ENCODE peak calls at places on chromosome 9, in ten cellular contexts. One of them, this sample, is unnamed.

GRCh38 chr9:9783211-9783610 is 829.6 kb downstream of the PTPRD start:
- DNase-seq in cardiac muscle cell: no peak
- DNase-seq in aorta: no peak
- DNase-seq in PC-9: no peak
- DNase-seq in brain microvascular endothelial cell: no peak
- DNase-seq in MM.1S: no peak
- DNase-seq in neuronal stem cell: no peak
- DNase-seq in uterus: no peak
- DNase-seq in CD4-positive, alpha-beta T cell: no peak
- DNase-seq in substantia nigra: no peak
- DNase-seq in this sample: no peak

GRCh38 chr9:134502261-134503211 is 139.1 kb upstream of the COL5A1 start:
- DNase-seq in cardiac muscle cell: peak
- DNase-seq in aorta: peak
- DNase-seq in PC-9: peak
- DNase-seq in brain microvascular endothelial cell: peak
- DNase-seq in MM.1S: no peak
- DNase-seq in neuronal stem cell: no peak
- DNase-seq in uterus: peak
- DNase-seq in CD4-positive, alpha-beta T cell: no peak
- DNase-seq in substantia nigra: no peak
- DNase-seq in this sample: peak

GRCh38 chr9:18502546-18502945 is 28.6 kb downstream of the ADAMTSL1 start:
- DNase-seq in cardiac muscle cell: no peak
- DNase-seq in aorta: no peak
- DNase-seq in PC-9: no peak
- DNase-seq in brain microvascular endothelial cell: no peak
- DNase-seq in MM.1S: no peak
- DNase-seq in neuronal stem cell: no peak
- DNase-seq in uterus: no peak
- DNase-seq in CD4-positive, alpha-beta T cell: no peak
- DNase-seq in substantia nigra: no peak
- DNase-seq in this sample: no peak

GRCh38 chr9:28264368-28264767 is 691.1 kb upstream of the C9orf72 start:
- DNase-seq in cardiac muscle cell: peak
- DNase-seq in aorta: no peak
- DNase-seq in PC-9: no peak
- DNase-seq in brain microvascular endothelial cell: peak
- DNase-seq in MM.1S: no peak
- DNase-seq in neuronal stem cell: no peak
- DNase-seq in uterus: no peak
- DNase-seq in CD4-positive, alpha-beta T cell: no peak
- DNase-seq in substantia nigra: no peak
- DNase-seq in this sample: no peak

GRCh38 chr9:88258012-88258411 is 119.7 kb upstream of the SPATA31C2 start:
- DNase-seq in cardiac muscle cell: peak
- DNase-seq in aorta: no peak
- DNase-seq in PC-9: no peak
- DNase-seq in brain microvascular endothelial cell: peak
- DNase-seq in MM.1S: no peak
- DNase-seq in neuronal stem cell: no peak
- DNase-seq in uterus: peak
- DNase-seq in CD4-positive, alpha-beta T cell: no peak
- DNase-seq in substantia nigra: no peak
- DNase-seq in this sample: peak

GRCh38 chr9:73219985-73220626 is 68.4 kb downstream of the ANXA1 start:
- DNase-seq in cardiac muscle cell: peak
- DNase-seq in aorta: no peak
- DNase-seq in PC-9: no peak
- DNase-seq in brain microvascular endothelial cell: peak
- DNase-seq in MM.1S: no peak
- DNase-seq in neuronal stem cell: no peak
- DNase-seq in uterus: no peak
- DNase-seq in CD4-positive, alpha-beta T cell: no peak
- DNase-seq in substantia nigra: no peak
- DNase-seq in this sample: no peak

GRCh38 chr9:135989157-135989556 is 28.0 kb upstream of the UBAC1 start:
- DNase-seq in cardiac muscle cell: no peak
- DNase-seq in aorta: no peak
- DNase-seq in PC-9: no peak
- DNase-seq in brain microvascular endothelial cell: no peak
- DNase-seq in MM.1S: no peak
- DNase-seq in neuronal stem cell: no peak
- DNase-seq in uterus: no peak
- DNase-seq in CD4-positive, alpha-beta T cell: no peak
- DNase-seq in substantia nigra: no peak
- DNase-seq in this sample: no peak

GRCh38 chr9:122904466-122904822 is 715 bp downstream of the RC3H2 start:
- DNase-seq in cardiac muscle cell: peak
- DNase-seq in aorta: no peak
- DNase-seq in PC-9: peak
- DNase-seq in brain microvascular endothelial cell: peak
- DNase-seq in MM.1S: peak
- DNase-seq in neuronal stem cell: no peak
- DNase-seq in uterus: no peak
- DNase-seq in CD4-positive, alpha-beta T cell: no peak
- DNase-seq in substantia nigra: peak
- DNase-seq in this sample: peak

GRCh38 chr9:91154686-91155085 is 207.0 kb downstream of the AUH start:
- DNase-seq in cardiac muscle cell: no peak
- DNase-seq in aorta: no peak
- DNase-seq in PC-9: no peak
- DNase-seq in brain microvascular endothelial cell: no peak
- DNase-seq in MM.1S: no peak
- DNase-seq in neuronal stem cell: no peak
- DNase-seq in uterus: no peak
- DNase-seq in CD4-positive, alpha-beta T cell: no peak
- DNase-seq in substantia nigra: no peak
- DNase-seq in this sample: no peak

GRCh38 chr9:78821126-78821822 is 524.3 kb downstream of the PSAT1 start:
- DNase-seq in cardiac muscle cell: peak
- DNase-seq in aorta: no peak
- DNase-seq in PC-9: no peak
- DNase-seq in brain microvascular endothelial cell: peak
- DNase-seq in MM.1S: peak
- DNase-seq in neuronal stem cell: no peak
- DNase-seq in uterus: no peak
- DNase-seq in CD4-positive, alpha-beta T cell: no peak
- DNase-seq in substantia nigra: no peak
- DNase-seq in this sample: peak

GRCh38 chr9:109624901-109625300 is 126.8 kb upstream of the PTPN3 start:
- DNase-seq in cardiac muscle cell: no peak
- DNase-seq in aorta: no peak
- DNase-seq in PC-9: no peak
- DNase-seq in brain microvascular endothelial cell: no peak
- DNase-seq in MM.1S: no peak
- DNase-seq in neuronal stem cell: no peak
- DNase-seq in uterus: no peak
- DNase-seq in CD4-positive, alpha-beta T cell: no peak
- DNase-seq in substantia nigra: no peak
- DNase-seq in this sample: no peak

GRCh38 chr9:136665111-136665703 is 2.5 kb downstream of the EGFL7 start:
- DNase-seq in cardiac muscle cell: peak
- DNase-seq in aorta: no peak
- DNase-seq in PC-9: no peak
- DNase-seq in brain microvascular endothelial cell: no peak
- DNase-seq in MM.1S: no peak
- DNase-seq in neuronal stem cell: peak
- DNase-seq in uterus: no peak
- DNase-seq in CD4-positive, alpha-beta T cell: no peak
- DNase-seq in substantia nigra: no peak
- DNase-seq in this sample: no peak

GRCh38 chr9:93461810-93462209 is 8.4 kb upstream of the FAM120AOS start:
- DNase-seq in cardiac muscle cell: no peak
- DNase-seq in aorta: no peak
- DNase-seq in PC-9: no peak
- DNase-seq in brain microvascular endothelial cell: no peak
- DNase-seq in MM.1S: no peak
- DNase-seq in neuronal stem cell: no peak
- DNase-seq in uterus: no peak
- DNase-seq in CD4-positive, alpha-beta T cell: no peak
- DNase-seq in substantia nigra: no peak
- DNase-seq in this sample: no peak

GRCh38 chr9:32580631-32581300 is 7.8 kb upstream of the NDUFB6 start:
- DNase-seq in cardiac muscle cell: no peak
- DNase-seq in aorta: no peak
- DNase-seq in PC-9: no peak
- DNase-seq in brain microvascular endothelial cell: no peak
- DNase-seq in MM.1S: peak
- DNase-seq in neuronal stem cell: no peak
- DNase-seq in uterus: no peak
- DNase-seq in CD4-positive, alpha-beta T cell: no peak
- DNase-seq in substantia nigra: no peak
- DNase-seq in this sample: no peak

GRCh38 chr9:138077126-138077525 is 199.5 kb downstream of the CACNA1B start:
- DNase-seq in cardiac muscle cell: no peak
- DNase-seq in aorta: peak
- DNase-seq in PC-9: no peak
- DNase-seq in brain microvascular endothelial cell: no peak
- DNase-seq in MM.1S: no peak
- DNase-seq in neuronal stem cell: no peak
- DNase-seq in uterus: peak
- DNase-seq in CD4-positive, alpha-beta T cell: no peak
- DNase-seq in substantia nigra: no peak
- DNase-seq in this sample: no peak

DNA sequence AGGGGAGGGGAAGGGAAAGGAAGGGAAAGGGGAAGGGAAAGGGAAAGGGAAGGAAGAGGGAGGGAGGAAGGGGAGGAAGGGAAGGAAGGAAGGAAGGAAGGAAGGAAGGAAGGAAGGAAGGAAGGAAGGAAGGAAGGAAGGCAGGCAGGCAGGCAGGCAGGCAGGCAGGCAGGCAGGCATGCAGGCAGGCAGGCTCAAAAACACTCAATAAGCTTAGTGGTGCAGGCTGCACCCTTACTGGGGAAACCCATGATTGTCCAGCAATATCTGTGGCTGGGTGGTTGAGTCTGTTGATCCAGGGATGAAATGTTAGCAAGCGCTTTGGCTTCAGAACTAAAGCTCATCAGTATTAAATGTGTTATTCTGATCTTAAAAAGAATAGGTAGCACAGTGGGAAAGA is 145.6 kb downstream of the LPAR1 start:
- DNase-seq in cardiac muscle cell: no peak
- DNase-seq in aorta: no peak
- DNase-seq in PC-9: no peak
- DNase-seq in brain microvascular endothelial cell: no peak
- DNase-seq in MM.1S: no peak
- DNase-seq in neuronal stem cell: no peak
- DNase-seq in uterus: no peak
- DNase-seq in CD4-positive, alpha-beta T cell: no peak
- DNase-seq in substantia nigra: no peak
- DNase-seq in this sample: no peak
- H3K27ac ChIP-seq in cardiac muscle cell: no peak
- H3K27ac ChIP-seq in aorta: no peak
- H3K27ac ChIP-seq in PC-9: no peak
- H3K27ac ChIP-seq in brain microvascular endothelial cell: no peak
- H3K27ac ChIP-seq in MM.1S: no peak
- H3K27ac ChIP-seq in neuronal stem cell: no peak
- H3K27ac ChIP-seq in uterus: no peak
- H3K27ac ChIP-seq in CD4-positive, alpha-beta T cell: no peak
- H3K27ac ChIP-seq in substantia nigra: no peak
- H3K27ac ChIP-seq in this sample: no peak

GRCh38 chr9:105338308-105338707 is 93.9 kb downstream of the SLC44A1 start:
- DNase-seq in cardiac muscle cell: no peak
- DNase-seq in aorta: no peak
- DNase-seq in PC-9: no peak
- DNase-seq in brain microvascular endothelial cell: no peak
- DNase-seq in MM.1S: no peak
- DNase-seq in neuronal stem cell: no peak
- DNase-seq in uterus: no peak
- DNase-seq in CD4-positive, alpha-beta T cell: no peak
- DNase-seq in substantia nigra: no peak
- DNase-seq in this sample: no peak

GRCh38 chr9:105341784-105342183 is 97.3 kb downstream of the SLC44A1 start:
- DNase-seq in cardiac muscle cell: peak
- DNase-seq in aorta: no peak
- DNase-seq in PC-9: no peak
- DNase-seq in brain microvascular endothelial cell: no peak
- DNase-seq in MM.1S: peak
- DNase-seq in neuronal stem cell: no peak
- DNase-seq in uterus: no peak
- DNase-seq in CD4-positive, alpha-beta T cell: no peak
- DNase-seq in substantia nigra: no peak
- DNase-seq in this sample: no peak

GRCh38 chr9:105344283-105344682 is 99.8 kb downstream of the SLC44A1 start:
- DNase-seq in cardiac muscle cell: peak
- DNase-seq in aorta: no peak
- DNase-seq in PC-9: no peak
- DNase-seq in brain microvascular endothelial cell: no peak
- DNase-seq in MM.1S: no peak
- DNase-seq in neuronal stem cell: no peak
- DNase-seq in uterus: no peak
- DNase-seq in CD4-positive, alpha-beta T cell: no peak
- DNase-seq in substantia nigra: no peak
- DNase-seq in this sample: no peak

DNA sequence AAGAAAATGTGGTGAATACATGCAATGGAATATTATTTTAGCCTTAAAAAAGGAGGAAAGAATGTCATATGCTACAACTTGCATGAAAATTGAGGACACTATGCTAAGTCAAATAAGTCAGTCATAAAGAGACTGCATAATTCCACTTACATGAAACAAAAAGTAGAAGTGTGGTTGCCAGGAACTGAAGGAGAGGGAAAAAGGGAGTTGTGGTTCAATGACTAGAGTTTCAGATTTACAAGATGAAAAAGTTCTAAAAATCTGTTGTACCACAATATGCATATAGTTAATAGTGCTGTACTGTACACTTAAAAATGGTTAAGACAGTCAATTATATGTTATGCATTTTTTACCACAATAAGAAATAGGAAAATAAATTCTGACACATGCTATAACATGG is 95.4 kb downstream of the SLC44A1 start:
- DNase-seq in cardiac muscle cell: no peak
- DNase-seq in aorta: no peak
- DNase-seq in PC-9: no peak
- DNase-seq in brain microvascular endothelial cell: no peak
- DNase-seq in MM.1S: no peak
- DNase-seq in neuronal stem cell: no peak
- DNase-seq in uterus: no peak
- DNase-seq in CD4-positive, alpha-beta T cell: no peak
- DNase-seq in substantia nigra: no peak
- DNase-seq in this sample: no peak
- H3K27ac ChIP-seq in cardiac muscle cell: no peak
- H3K27ac ChIP-seq in aorta: no peak
- H3K27ac ChIP-seq in PC-9: no peak
- H3K27ac ChIP-seq in brain microvascular endothelial cell: no peak
- H3K27ac ChIP-seq in MM.1S: no peak
- H3K27ac ChIP-seq in neuronal stem cell: no peak
- H3K27ac ChIP-seq in uterus: no peak
- H3K27ac ChIP-seq in CD4-positive, alpha-beta T cell: no peak
- H3K27ac ChIP-seq in substantia nigra: no peak
- H3K27ac ChIP-seq in this sample: no peak

GRCh38 chr9:76687861-76688374 is 76.3 kb upstream of the PCA3 start:
- DNase-seq in cardiac muscle cell: peak
- DNase-seq in aorta: no peak
- DNase-seq in PC-9: peak
- DNase-seq in brain microvascular endothelial cell: peak
- DNase-seq in MM.1S: no peak
- DNase-seq in neuronal stem cell: no peak
- DNase-seq in uterus: no peak
- DNase-seq in CD4-positive, alpha-beta T cell: no peak
- DNase-seq in substantia nigra: no peak
- DNase-seq in this sample: no peak
- H3K27ac ChIP-seq in cardiac muscle cell: no peak
- H3K27ac ChIP-seq in aorta: peak
- H3K27ac ChIP-seq in PC-9: peak
- H3K27ac ChIP-seq in brain microvascular endothelial cell: peak
- H3K27ac ChIP-seq in MM.1S: no peak
- H3K27ac ChIP-seq in neuronal stem cell: no peak
- H3K27ac ChIP-seq in uterus: no peak
- H3K27ac ChIP-seq in CD4-positive, alpha-beta T cell: no peak
- H3K27ac ChIP-seq in substantia nigra: no peak
- H3K27ac ChIP-seq in this sample: no peak

GRCh38 chr9:70058569-70059161 is 15.0 kb downstream of the MAMDC2 start:
- DNase-seq in cardiac muscle cell: no peak
- DNase-seq in aorta: no peak
- DNase-seq in PC-9: no peak
- DNase-seq in brain microvascular endothelial cell: no peak
- DNase-seq in MM.1S: no peak
- DNase-seq in neuronal stem cell: no peak
- DNase-seq in uterus: no peak
- DNase-seq in CD4-positive, alpha-beta T cell: no peak
- DNase-seq in substantia nigra: no peak
- DNase-seq in this sample: no peak
- H3K27ac ChIP-seq in cardiac muscle cell: no peak
- H3K27ac ChIP-seq in aorta: no peak
- H3K27ac ChIP-seq in PC-9: no peak
- H3K27ac ChIP-seq in brain microvascular endothelial cell: no peak
- H3K27ac ChIP-seq in MM.1S: no peak
- H3K27ac ChIP-seq in neuronal stem cell: no peak
- H3K27ac ChIP-seq in uterus: peak
- H3K27ac ChIP-seq in CD4-positive, alpha-beta T cell: no peak
- H3K27ac ChIP-seq in substantia nigra: no peak
- H3K27ac ChIP-seq in this sample: no peak

This sample was measured in SJCRH30.